ENCODE peak calls at places on chromosomes 13 and 19, in seven cellular contexts. Q, P, Y, V, S, J and X are unnamed samples.

GRCh38 chr13:106499905-106500304 is 35.6 kb downstream of the EFNB2 start:
- DNase-seq in Q (no peak), P (no peak), J (no peak), S (no peak), V (no peak), Y (no peak), X (no peak)

GRCh38 chr19:43784251-43784980 is 3.6 kb upstream of the KCNN4 start:
- DNase-seq in S (no peak), J (peak; percentile 74), P (peak; percentile 65), V (peak; percentile 73), Y (no peak), Q (no peak), X (no peak)

GRCh38 chr19:13031917-13032623 is 36.8 kb downstream of the NFIX start:
- DNase-seq in Y (no peak), J (no peak), V (no peak), S (no peak), Q (no peak), P (peak; percentile 60), X (no peak)

GRCh38 chr13:23610187-23610576 is 40.0 kb downstream of the TNFRSF19 start:
- DNase-seq in S (no peak), Q (no peak), P (no peak), V (no peak), Y (no peak), J (no peak), X (no peak)

GRCh38 chr19:11641241-11641640 is 44.0 kb downstream of the ZNF627 start:
- DNase-seq in P (no peak), V (no peak), J (no peak), S (no peak), Y (no peak), Q (no peak), X (no peak)

GRCh38 chr13:30750036-30750435 is 14.7 kb downstream of the ALOX5AP start:
- DNase-seq in Q (no peak), P (no peak), V (no peak), J (no peak), S (no peak), Y (no peak), X (no peak)

GRCh38 chr13:108093616-108094015 is 121.7 kb downstream of the LIG4 start:
- DNase-seq in V (no peak), Q (no peak), J (no peak), P (no peak), Y (no peak), S (no peak), X (no peak)

GRCh38 chr13:34913040-34913439 is 29.0 kb upstream of the NBEA start:
- DNase-seq in J (peak; percentile 34), Q (no peak), S (no peak), P (no peak), V (no peak), Y (no peak), X (no peak)

GRCh38 chr13:109162248-109163051 is 533.0 kb downstream of the MYO16 start:
- DNase-seq in Q (no peak), P (no peak), Y (no peak), S (no peak), V (no peak), J (no peak), X (no peak)

GRCh38 chr19:6532244-6532999 is 1.6 kb downstream of the TNFSF9 start:
- DNase-seq in Q (no peak), P (no peak), J (no peak), Y (no peak), V (no peak), S (no peak), X (no peak)
- H3K4me1 ChIP-seq in Q (no peaks in the 10 kb centered on the region), P (peaks cover 7% of the 10 kb centered on the region), J (peaks cover 6% of the 10 kb centered on the region), Y (peaks cover 20% of the 10 kb centered on the region), V (no peaks in the 10 kb centered on the region), S (peaks cover 6% of the 10 kb centered on the region), X (no peaks in the 10 kb centered on the region)

GRCh38 chr19:3687393-3687773 is 12.9 kb downstream of the PIP5K1C start:
- DNase-seq in Y (no peak), V (no peak), J (no peak), S (no peak), P (no peak), Q (no peak), X (no peak)
- H3K4me3 ChIP-seq in Y (peak overlapping the region; percentile 24), V (peak overlapping the region; percentile 30), J (no peak overlapping the region), S (no peak overlapping the region), P (no peak overlapping the region), Q (no peak overlapping the region), X (no peak overlapping the region)

GRCh38 chr13:94656766-94657165 is 55.1 kb downstream of the GPR180 start:
- DNase-seq in J (peak; percentile 23), Q (no peak), Y (no peak), S (no peak), V (no peak), P (no peak), X (no peak)
- H3K27ac ChIP-seq in J (no peak overlapping the region), Q (no peak overlapping the region), Y (no peak overlapping the region), S (no peak overlapping the region), V (no peak overlapping the region), P (no peak overlapping the region), X (no peak overlapping the region)

GRCh38 chr13:50085063-50085462 is 69.8 kb downstream of the KCNRG start:
- DNase-seq in S (no peak), Y (no peak), Q (no peak), V (no peak), J (peak; percentile 72), P (no peak), X (no peak)

GRCh38 chr13:50089633-50090032 is 74.4 kb downstream of the KCNRG start:
- DNase-seq in Y (no peak), S (no peak), Q (no peak), P (no peak), J (no peak), V (no peak), X (no peak)

GRCh38 chr13:50094615-50095293 is 79.5 kb downstream of the KCNRG start:
- DNase-seq in J (no peak), S (no peak), Y (no peak), V (no peak), Q (no peak), P (no peak), X (no peak)

GRCh38 chr13:50090211-50090610 is 75.0 kb downstream of the KCNRG start:
- DNase-seq in Q (no peak), P (no peak), Y (no peak), S (no peak), J (no peak), V (no peak), X (no peak)
- H3K4me1 ChIP-seq in Q (no peaks in the 10 kb centered on the region), P (no peaks in the 10 kb centered on the region), Y (peaks cover 2% of the 10 kb centered on the region), S (no peaks in the 10 kb centered on the region), J (no peaks in the 10 kb centered on the region), V (no peaks in the 10 kb centered on the region), X (no peaks in the 10 kb centered on the region)